ENCODE peak calls at places on chromosomes 3 and 15, in ten cellular contexts. S is pancreas; C is activated CD8-positive, alpha-beta memory T cell treated with anti-CD3 and anti-CD28 coated beads, Interleukin-2, amount 10 ng/mL, durations not matched to agents 7 days and 5 days; K is SW480; X is NCI-H510A treated with DMSO at 0.1 percent for 48 hours; N is stimulated activated CD8-positive, alpha-beta memory T cell treated with anti-CD3 and anti-CD28 coated beads, Interleukin-2, amount 100 ng/mL, for 1 hour; I is fibroblast of the aortic adventitia; V is mucosa of gallbladder; T is Panc1; O is D721Med. W is an unnamed sample.
A peak's percentile ranks its signal among the peaks of the same experiment; 100 is the strongest.

GRCh38 chr3:123194552-123194951 is 7.2 kb upstream of the SEC22A start:
- DNase-seq in N (no peak), K (no peak), C (no peak), T (no peak), V (peak; percentile 12), X (no peak), I (no peak), S (no peak), O (no peak), W (no peak)

GRCh38 chr15:57640935-57641682 is 49.4 kb downstream of the MYZAP start:
- DNase-seq in K (peak; percentile 86), O (no peak), T (no peak), S (no peak), X (peak; percentile 35), I (peak; percentile 32), V (no peak), C (no peak), N (no peak), W (peak; percentile 15)

GRCh38 chr3:128549283-128550112 is 56.5 kb upstream of the GATA2 start:
- DNase-seq in O (no peak), T (no peak), V (no peak), N (no peak), I (peak; percentile 90), C (no peak), X (no peak), K (peak; percentile 8), S (peak; percentile 19), W (no peak)

GRCh38 chr3:25592510-25592968 is 72.2 kb downstream of the TOP2B start:
- DNase-seq in S (peak; percentile 7), C (no peak), I (peak; percentile 81), K (no peak), X (no peak), N (no peak), O (no peak), V (no peak), T (no peak), W (no peak)

GRCh38 chr3:134427400-134428111 is 53.3 kb upstream of the AMOTL2 start:
- DNase-seq in O (no peak), X (no peak), K (peak; percentile 90), N (no peak), C (no peak), I (peak; percentile 99), T (peak; percentile 95), S (peak; percentile 12), V (peak; percentile 76), W (no peak)

GRCh38 chr3:22496641-22497040 is 706.5 kb upstream of the UBE2E2 start:
- DNase-seq in X (no peak), K (no peak), V (no peak), S (no peak), N (no peak), O (no peak), I (no peak), T (no peak), C (no peak), W (no peak)

GRCh38 chr15:80444680-80445251 is 40.6 kb downstream of the ARNT2 start:
- DNase-seq in K (no peak), V (no peak), I (no peak), N (no peak), X (no peak), S (no peak), T (no peak), C (no peak), O (no peak), W (no peak)

GRCh38 chr3:106534206-106534605 is 665.4 kb upstream of the CBLB start:
- DNase-seq in V (no peak), N (peak; percentile 15), S (no peak), C (peak; percentile 79), X (no peak), T (no peak), I (peak; percentile 12), O (no peak), K (peak; percentile 42), W (peak; percentile 5)

GRCh38 chr3:38755130-38755529 is 60.9 kb downstream of the SCN10A start:
- DNase-seq in I (peak; percentile 6), S (no peak), K (no peak), N (no peak), V (no peak), O (no peak), C (no peak), X (no peak), T (no peak), W (no peak)

GRCh38 chr15:73983211-73983727 is 8.8 kb downstream of the STOML1 start:
- DNase-seq in T (no peak), N (no peak), K (no peak), S (no peak), C (peak; percentile 36), O (no peak), I (peak; percentile 73), V (peak; percentile 60), X (no peak), W (no peak)

GRCh38 chr3:196533260-196533681 is 18.1 kb upstream of the SMCO1 start:
- DNase-seq in T (no peak), O (no peak), X (no peak), S (no peak), K (no peak), N (no peak), V (no peak), C (no peak), I (peak; percentile 12), W (no peak)

GRCh38 chr3:65946438-65946837 is 92.3 kb downstream of the MAGI1 start:
- DNase-seq in I (peak; percentile 91), T (no peak), N (no peak), S (no peak), O (no peak), C (no peak), K (no peak), V (peak; percentile 35), X (peak; percentile 42), W (no peak)

GRCh38 chr15:70243686-70244540 is 146.2 kb upstream of the TLE3 start:
- DNase-seq in S (no peak), K (no peak), C (no peak), V (no peak), T (no peak), N (no peak), I (no peak), O (no peak), X (no peak), W (no peak)

GRCh38 chr15:70870066-70870465 is 16.1 kb upstream of the LARP6 start:
- DNase-seq in K (peak; percentile 39), T (no peak), V (no peak), I (peak; percentile 90), N (no peak), O (no peak), X (no peak), S (no peak), C (no peak), W (peak; percentile 67)

GRCh38 chr3:13484861-13485590 is 4.9 kb downstream of the HDAC11 start:
- DNase-seq in X (peak; percentile 75), V (peak; percentile 89), T (no peak), C (no peak), N (no peak), O (no peak), S (peak; percentile 96), I (peak; percentile 61), K (peak; percentile 79), W (no peak)

GRCh38 chr3:104521606-104522336 is 844.9 kb upstream of the ALCAM start:
- DNase-seq in N (no peak), I (no peak), K (no peak), V (no peak), O (no peak), C (no peak), T (no peak), X (no peak), S (no peak), W (peak; percentile 86)

GRCh38 chr15:27589260-27589659 is 509.9 kb downstream of the OCA2 start:
- DNase-seq in S (peak; percentile 55), C (no peak), N (no peak), I (no peak), T (no peak), K (no peak), O (no peak), X (peak; percentile 52), V (no peak), W (peak; percentile 6)

GRCh38 chr3:52404391-52404790 is 40.5 kb downstream of the SEMA3G start:
- DNase-seq in T (no peak), K (no peak), I (no peak), N (no peak), V (no peak), O (no peak), C (no peak), X (no peak), S (no peak), W (no peak)

GRCh38 chr3:182323126-182323727 is 470.1 kb upstream of the ATP11B start:
- DNase-seq in C (no peak), I (no peak), S (no peak), K (no peak), X (no peak), N (no peak), T (no peak), O (no peak), V (no peak), W (no peak)

GRCh38 chr3:112086018-112086854 is at the start of gene C3orf52:
- DNase-seq in S (peak; percentile 90), K (peak; percentile 84), I (peak; percentile 67), N (peak; percentile 12), T (peak; percentile 50), X (peak; percentile 72), V (peak; percentile 87), C (peak; percentile 72), O (peak; percentile 88), W (peak; percentile 80)

GRCh38 chr3:136751259-136752045 is 726 bp downstream of the STAG1 start:
- DNase-seq in T (no peak), I (peak; percentile 75), K (peak; percentile 73), S (peak; percentile 74), V (peak; percentile 69), O (no peak), C (peak; percentile 77), X (peak; percentile 37), N (peak; percentile 22), W (peak; percentile 79)

GRCh38 chr15:84772467-84772866 is 24.1 kb downstream of the ZNF592 start:
- DNase-seq in O (no peak), C (no peak), X (no peak), V (no peak), I (no peak), N (no peak), T (no peak), S (no peak), K (no peak), W (no peak)

GRCh38 chr15:74337607-74338211 is 29.7 kb downstream of the CYP11A1 start:
- DNase-seq in K (no peak), X (no peak), O (no peak), V (no peak), C (no peak), S (no peak), T (no peak), I (no peak), N (no peak), W (no peak)

GRCh38 chr3:39593341-39593740 is 125.9 kb downstream of the MOBP start:
- DNase-seq in X (no peak), C (no peak), T (no peak), N (no peak), V (no peak), S (no peak), K (no peak), O (no peak), I (no peak), W (no peak)

GRCh38 chr3:25291524-25291923 is 136.5 kb upstream of the RARB start:
- DNase-seq in V (no peak), S (no peak), N (no peak), T (no peak), X (no peak), C (no peak), K (no peak), O (no peak), I (no peak), W (no peak)

GRCh38 chr3:120147072-120147871 is 53.0 kb upstream of the GSK3B start:
- DNase-seq in K (peak; percentile 56), C (no peak), I (no peak), O (no peak), V (peak; percentile 45), X (peak; percentile 87), N (peak; percentile 22), T (no peak), S (peak; percentile 7), W (peak; percentile 60)

GRCh38 chr3:30221622-30222021 is 384.8 kb upstream of the TGFBR2 start:
- DNase-seq in O (no peak), K (peak; percentile 8), V (no peak), X (no peak), I (no peak), C (no peak), S (no peak), N (no peak), T (no peak), W (no peak)

GRCh38 chr15:50828610-50829206 is 63.2 kb upstream of the SPPL2A start:
- DNase-seq in T (no peak), K (peak; percentile 88), C (no peak), V (peak; percentile 14), S (no peak), I (peak; percentile 88), N (no peak), X (no peak), O (no peak), W (no peak)